ENCODE peak calls at places on chromosomes 12 and 14, in five cellular contexts. C is HFF-Myc, E is NB4, Z is fibroblast of lung, U is osteocyte. H is an unnamed sample.

GRCh38 chr14:94564381-94564780 is 3.1 kb downstream of the SERPINA4 start:
- DNase-seq in C (no peak), E (no peak), Z (no peak), U (no peak), H (no peak)

GRCh38 chr14:31510222-31510621 is 22.4 kb upstream of the GPR33 start:
- DNase-seq in C (no peak), E (peak), Z (peak), U (no peak), H (peak)

GRCh38 chr12:56081393-56082347 is 1.7 kb downstream of the ERBB3 start:
- DNase-seq in C (no peak), E (no peak), Z (no peak), U (no peak), H (no peak)

GRCh38 chr14:54902521-54903420 is at the start of gene GCH1:
- DNase-seq in C (no peak), E (peak), Z (peak), U (peak), H (peak)

GRCh38 chr14:34199585-34199984 is 248.7 kb upstream of the EGLN3 start:
- DNase-seq in C (peak), E (no peak), Z (peak), U (no peak), H (no peak)

GRCh38 chr14:91232052-91232451 is 12.5 kb downstream of the GPR68 start:
- DNase-seq in C (no peak), E (peak), Z (no peak), U (no peak), H (no peak)

GRCh38 chr14:96255501-96256366 is at the start of gene BDKRB1:
- DNase-seq in C (no peak), E (no peak), Z (peak), U (no peak), H (no peak)

GRCh38 chr12:108341854-108342847 is 3.0 kb upstream of the CMKLR1 start:
- DNase-seq in C (no peak), E (no peak), Z (no peak), U (no peak), H (no peak)

GRCh38 chr12:79537675-79538074 is 153.1 kb downstream of the PAWR start:
- DNase-seq in C (no peak), E (no peak), Z (no peak), U (no peak), H (no peak)

GRCh38 chr14:26845106-26845818 is 247.4 kb upstream of the NOVA1 start:
- DNase-seq in C (no peak), E (no peak), Z (no peak), U (no peak), H (no peak)

GRCh38 chr14:77882098-77882497 is 82.2 kb downstream of the ADCK1 start:
- DNase-seq in C (no peak), E (no peak), Z (no peak), U (no peak), H (no peak)

GRCh38 chr12:124443929-124444712 is 123.3 kb downstream of the NCOR2 start:
- DNase-seq in C (no peak), E (no peak), Z (no peak), U (no peak), H (no peak)

GRCh38 chr14:55604900-55605418 is 25.0 kb downstream of the KTN1 start:
- DNase-seq in C (no peak), E (no peak), Z (no peak), U (no peak), H (no peak)

GRCh38 chr14:99749142-99749541 is 44.1 kb upstream of the EML1 start:
- DNase-seq in C (no peak), E (no peak), Z (no peak), U (no peak), H (no peak)

GRCh38 chr12:49489720-49490119 is 49.1 kb upstream of the KCNH3 start:
- DNase-seq in C (no peak), E (no peak), Z (peak), U (no peak), H (no peak)

GRCh38 chr12:63499567-63499966 is 168.7 kb downstream of the DPY19L2 start:
- DNase-seq in C (no peak), E (no peak), Z (no peak), U (no peak), H (no peak)

GRCh38 chr14:63045612-63046320 is 508 bp upstream of the KCNH5 start:
- DNase-seq in C (no peak), E (no peak), Z (peak), U (peak), H (no peak)

GRCh38 chr12:65100140-65100539 is 21.0 kb downstream of the WIF1 start:
- DNase-seq in C (no peak), E (peak), Z (no peak), U (no peak), H (peak)

GRCh38 chr12:116651089-116651488 is 86.8 kb downstream of the SPRING1 start:
- DNase-seq in C (no peak), E (no peak), Z (no peak), U (no peak), H (no peak)

GRCh38 chr12:8886515-8887284 is 27.6 kb upstream of the PHC1 start:
- DNase-seq in C (no peak), E (no peak), Z (no peak), U (no peak), H (no peak)

GRCh38 chr12:108360487-108360886 is 21.4 kb upstream of the CMKLR1 start:
- DNase-seq in C (no peak), E (peak), Z (peak), U (no peak), H (peak)

GRCh38 chr12:106296179-106296877 is 6.2 kb upstream of the TCP11L2 start:
- DNase-seq in C (no peak), E (no peak), Z (peak), U (no peak), H (no peak)

GRCh38 chr12:121061831-121062230 is 22.8 kb upstream of the OASL start:
- DNase-seq in C (no peak), E (peak), Z (no peak), U (no peak), H (no peak)

GRCh38 chr14:52531481-52531880 is 20.8 kb downstream of the TXNDC16 start:
- DNase-seq in C (no peak), E (no peak), Z (no peak), U (no peak), H (no peak)
- TF ChIP-seq CTCF in C (no peak), E (no peak), Z (no peak), U (no peak), H (no peak)

DNA sequence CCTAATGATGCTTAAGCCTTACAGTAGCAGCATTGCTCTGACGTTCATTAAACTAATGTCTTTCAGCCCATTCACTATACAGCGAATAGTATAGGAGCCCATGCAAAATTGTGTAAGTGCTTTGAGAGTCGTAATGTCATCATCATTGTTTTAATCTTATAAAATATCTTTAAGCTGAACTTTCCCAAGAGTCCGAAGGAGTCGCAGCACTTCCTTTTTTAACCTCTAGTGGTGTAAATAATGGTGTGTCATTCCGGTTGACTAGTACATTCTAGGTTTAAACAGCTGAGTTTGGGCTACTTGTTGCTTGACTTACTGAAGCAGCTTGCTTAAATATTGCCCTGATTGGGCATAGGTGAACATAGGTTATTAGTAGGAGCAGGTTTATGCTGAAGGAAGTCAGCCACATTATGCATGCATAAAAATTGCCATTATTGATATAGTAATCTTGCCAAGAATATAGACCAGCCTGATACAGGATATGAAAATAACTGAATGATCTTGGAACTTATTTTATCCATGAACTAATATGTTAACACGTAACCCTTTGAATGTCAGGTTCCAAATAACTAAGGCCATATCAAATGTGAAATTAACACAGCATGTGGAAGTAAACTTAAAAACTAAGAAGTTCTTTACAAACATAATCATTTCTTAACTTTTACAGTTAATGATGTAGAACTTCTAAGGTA is 2.6 kb downstream of the WNK1 start:
- DNase-seq in C (peak), E (peak), Z (peak), U (no peak), H (peak)
- TF ChIP-seq CTCF in C (no peak), E (no peak), Z (peak), U (peak), H (peak)

GRCh38 chr12:31726575-31726974 is 2.2 kb downstream of the AMN1 start:
- DNase-seq in C (no peak), E (no peak), Z (no peak), U (no peak), H (no peak)

GRCh38 chr12:31727197-31727596 is 1.6 kb downstream of the AMN1 start:
- DNase-seq in C (no peak), E (no peak), Z (no peak), U (no peak), H (no peak)

GRCh38 chr12:31729728-31730127 is 907 bp upstream of the AMN1 start:
- DNase-seq in C (no peak), E (peak), Z (no peak), U (no peak), H (no peak)

GRCh38 chr12:31728289-31728916 is 418 bp downstream of the AMN1 start:
- DNase-seq in C (no peak), E (no peak), Z (no peak), U (no peak), H (peak)

GRCh38 chr12:31728917-31729640 is at the start of gene AMN1:
- DNase-seq in C (peak), E (peak), Z (peak), U (peak), H (peak)
- TF ChIP-seq CTCF in C (no peak), E (no peak), Z (peak), U (peak), H (no peak)

GRCh38 chr14:70600382-70601157 is at the start of gene MED6:
- DNase-seq in C (peak), E (peak), Z (peak), U (peak), H (peak)
- TF ChIP-seq CTCF in C (no peak), E (no peak), Z (no peak), U (no peak), H (no peak)

GRCh38 chr14:68919129-68919927 is 59.8 kb downstream of the ACTN1 start:
- DNase-seq in C (no peak), E (no peak), Z (no peak), U (no peak), H (no peak)

GRCh38 chr14:68922201-68922613 is 56.9 kb downstream of the ACTN1 start:
- DNase-seq in C (peak), E (no peak), Z (no peak), U (no peak), H (no peak)

GRCh38 chr14:68922886-68923285 is 56.2 kb downstream of the ACTN1 start:
- DNase-seq in C (no peak), E (no peak), Z (no peak), U (no peak), H (no peak)

GRCh38 chr14:68921049-68921448 is 58.1 kb downstream of the ACTN1 start:
- DNase-seq in C (no peak), E (no peak), Z (no peak), U (no peak), H (no peak)

GRCh38 chr14:68921666-68922065 is 57.4 kb downstream of the ACTN1 start:
- DNase-seq in C (no peak), E (no peak), Z (no peak), U (no peak), H (no peak)
- TF ChIP-seq CTCF in C (no peak), E (no peak), Z (no peak), U (no peak), H (no peak)

GRCh38 chr14:93536945-93537344 is 106.2 kb downstream of the UNC79 start:
- DNase-seq in C (no peak), E (peak), Z (no peak), U (no peak), H (peak)
- TF ChIP-seq CTCF in C (no peak), E (peak), Z (no peak), U (no peak), H (peak)

GRCh38 chr14:28596336-28596735 is 170.3 kb upstream of the FOXG1 start:
- DNase-seq in C (no peak), E (no peak), Z (peak), U (no peak), H (no peak)
- TF ChIP-seq CTCF in C (no peak), E (no peak), Z (peak), U (peak), H (no peak)

GRCh38 chr12:119685375-119685774 is 17.4 kb downstream of the PRKAB1 start:
- DNase-seq in C (no peak), E (no peak), Z (no peak), U (no peak), H (no peak)
- TF ChIP-seq CTCF in C (no peak), E (no peak), Z (no peak), U (no peak), H (no peak)

DNA sequence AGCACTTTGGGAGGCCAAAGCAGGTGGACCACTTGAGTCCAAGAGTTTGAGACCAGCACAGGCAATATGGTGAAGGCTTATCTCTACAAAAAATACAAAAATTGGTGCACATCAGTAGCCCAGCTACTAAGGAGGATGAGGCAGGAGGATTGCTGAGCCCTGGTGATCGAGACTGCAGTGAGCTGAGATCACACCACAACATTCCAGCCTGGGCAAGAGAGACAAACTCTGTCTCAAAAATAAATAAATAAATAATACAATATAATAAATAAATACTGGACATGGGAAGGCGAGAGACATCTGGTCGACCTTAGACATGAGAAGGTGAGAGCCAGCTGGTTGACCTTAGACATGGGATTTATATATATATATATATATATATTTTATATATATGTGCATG is 119.8 kb upstream of the SLC38A4 start:
- DNase-seq in C (no peak), E (no peak), Z (no peak), U (no peak), H (no peak)
- TF ChIP-seq CTCF in C (no peak), E (no peak), Z (no peak), U (no peak), H (no peak)

DNA sequence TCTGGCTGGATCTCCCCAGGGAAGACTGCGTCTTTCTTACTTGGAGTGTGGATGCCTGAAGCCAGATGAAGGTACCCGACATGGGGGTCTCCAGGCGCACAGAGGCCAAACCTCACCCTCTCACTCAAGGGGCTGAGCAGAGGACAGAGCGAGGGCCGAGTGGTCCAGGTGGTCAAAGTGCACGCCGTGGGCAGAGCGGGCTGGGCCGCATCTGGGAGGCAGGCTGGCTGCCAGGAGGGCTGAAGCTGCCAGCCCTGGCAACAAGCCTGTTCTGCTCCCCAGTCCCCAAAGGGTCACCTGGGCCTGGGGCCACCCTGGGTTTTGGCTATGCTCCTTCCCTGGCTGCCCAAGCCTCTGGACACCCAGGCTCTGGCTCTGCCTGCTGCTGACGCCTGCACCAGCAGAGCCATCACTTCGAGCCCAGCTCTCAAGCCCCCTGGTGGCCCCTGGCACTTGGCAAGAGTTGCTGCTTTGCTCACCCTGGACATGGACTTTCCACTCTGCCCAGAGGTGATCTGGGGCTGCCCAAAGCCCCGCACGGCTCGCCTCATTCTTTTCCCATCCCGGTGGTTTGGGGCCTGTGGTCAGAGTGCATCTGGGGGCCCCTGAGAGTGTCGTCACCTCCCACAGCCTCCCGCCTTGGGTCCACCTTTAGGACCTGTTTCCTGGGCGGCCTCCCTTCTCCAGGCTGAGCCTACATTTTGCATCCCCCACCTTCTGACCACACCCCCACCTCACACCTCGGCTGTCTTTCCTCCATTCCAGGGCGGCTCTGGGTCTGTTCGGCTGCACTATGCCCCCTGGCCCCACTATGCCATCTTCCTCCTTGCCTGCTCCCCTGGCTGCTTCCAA is 2.8 kb downstream of the ADSS1 start:
- DNase-seq in C (no peak), E (peak), Z (no peak), U (no peak), H (no peak)
- TF ChIP-seq CTCF in C (no peak), E (peak), Z (peak), U (no peak), H (no peak)

H was measured in GM12865.